ENCODE peak calls at places on chromosomes 2 and 18, in four cellular contexts. F is aorta; U is CD4-positive, alpha-beta memory T cell; I is CD4-positive, CD25-positive, alpha-beta regulatory T cell. T is an unnamed sample. For H3K9me3, the result is how much of the 10 kb centered on the place peaks cover.

GRCh38 chr2:48250943-48251342 is 279.0 kb upstream of the STON1 start:
- DNase-seq in I (no peak), U (no peak), F (no peak), T (no peak)

GRCh38 chr2:120308038-120308910 is 37.7 kb upstream of the INHBB start:
- DNase-seq in I (no peak), F (no peak), U (no peak), T (no peak)

GRCh38 chr2:11168488-11168887 is 13.2 kb downstream of the SLC66A3 start:
- DNase-seq in F (no peak), U (no peak), I (no peak), T (no peak)

GRCh38 chr2:44672431-44672830 is 269.1 kb upstream of the SIX3 start:
- DNase-seq in U (no peak), F (no peak), I (no peak), T (no peak)

GRCh38 chr2:25246558-25247290 is 78.3 kb upstream of the POMC start:
- DNase-seq in I (no peak), U (no peak), F (no peak), T (no peak)

GRCh38 chr2:98343371-98343770 is 2.9 kb upstream of the CNGA3 start:
- DNase-seq in I (no peak), U (no peak), F (no peak), T (no peak)

GRCh38 chr18:25229080-25229479 is 122.9 kb downstream of the ZNF521 start:
- DNase-seq in I (no peak), F (no peak), U (no peak), T (peak)

GRCh38 chr2:118764855-118765254 is 82.6 kb downstream of the EN1 start:
- DNase-seq in F (no peak), I (no peak), U (no peak), T (no peak)

GRCh38 chr18:12861637-12862036 is 22.4 kb downstream of the PTPN2 start:
- DNase-seq in F (no peak), I (no peak), U (no peak), T (no peak)

GRCh38 chr2:218785103-218785502 is 3.2 kb downstream of the CYP27A1 start:
- DNase-seq in U (no peak), F (no peak), I (no peak), T (no peak)

GRCh38 chr2:185787530-185788145 is 49.0 kb downstream of the FSIP2 start:
- DNase-seq in I (no peak), F (no peak), U (no peak), T (no peak)

GRCh38 chr18:58496231-58496630 is 132.7 kb downstream of the ALPK2 start:
- DNase-seq in I (no peak), F (no peak), U (no peak), T (peak)

GRCh38 chr2:177998006-177998405 is 74.6 kb downstream of the PDE11A start:
- DNase-seq in U (no peak), I (no peak), F (no peak), T (peak)

GRCh38 chr2:133705287-133705686 is 137.0 kb upstream of the NCKAP5 start:
- DNase-seq in I (no peak), F (no peak), U (no peak), T (no peak)

GRCh38 chr2:152694161-152694661 is 23.1 kb downstream of the PRPF40A start:
- DNase-seq in F (no peak), I (peak), U (peak), T (peak)

GRCh38 chr2:96539215-96539920 is 2.8 kb downstream of the ARID5A start:
- DNase-seq in U (no peak), F (peak), I (no peak), T (no peak)

DNA sequence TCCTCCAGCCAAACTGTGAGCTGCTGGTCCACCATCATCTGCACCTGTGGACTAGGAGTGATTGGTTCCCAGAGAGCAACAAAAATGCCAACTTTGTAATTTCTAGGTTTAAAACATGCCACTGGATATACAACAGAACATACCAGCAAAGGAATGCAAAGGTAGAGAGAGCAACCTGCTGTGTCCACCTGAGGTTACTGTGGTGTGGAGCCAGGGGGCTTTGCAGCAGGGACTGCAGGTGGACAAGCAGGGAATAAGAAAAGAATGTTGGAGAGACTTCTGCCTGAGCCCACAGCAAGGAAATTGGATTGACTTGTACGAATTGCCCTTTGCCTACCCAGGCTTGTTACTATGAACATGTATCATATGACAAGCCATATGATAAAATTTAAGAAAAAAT is 345.2 kb upstream of the SPHKAP start:
- DNase-seq in F (no peak), I (no peak), U (no peak), T (no peak)
- H3K9me3 ChIP-seq in F (under half), I (under half), U (under half), T (under half)

DNA sequence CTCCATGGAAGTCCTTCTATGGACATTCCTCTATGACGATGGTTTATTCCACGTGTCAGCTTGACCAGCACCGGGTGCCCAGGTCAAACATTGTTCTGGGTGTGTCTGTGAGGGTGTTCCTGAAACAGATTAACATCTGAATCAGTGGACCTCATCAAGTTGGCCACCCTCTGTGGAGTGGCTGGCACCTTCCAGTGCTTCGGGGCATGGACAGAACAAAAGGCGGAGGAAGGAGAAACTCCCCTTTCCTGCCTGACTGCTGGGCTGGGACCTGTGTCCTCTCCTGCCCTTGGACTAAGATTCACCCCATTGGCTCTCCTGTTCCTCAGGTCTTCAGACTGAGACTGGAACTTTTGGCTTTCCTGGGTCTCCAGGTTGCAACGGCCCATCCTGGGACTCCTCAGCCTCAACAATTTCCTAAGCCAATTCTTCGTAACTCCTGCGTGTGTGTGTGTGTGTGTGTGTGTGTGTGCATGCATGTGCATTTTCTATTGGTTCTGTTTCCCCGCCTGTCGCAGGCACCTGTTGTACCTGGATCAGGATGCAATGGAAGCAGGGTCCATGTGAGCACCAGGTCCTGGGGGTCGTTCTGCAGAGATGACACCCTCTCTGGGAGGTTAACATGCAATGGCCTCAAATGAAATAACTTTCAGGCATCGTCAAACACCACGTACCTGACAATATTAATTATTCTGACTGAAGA is 357.2 kb upstream of the SALL3 start:
- DNase-seq in F (no peak), I (no peak), U (no peak), T (no peak)
- H3K9me3 ChIP-seq in F (under half), I (under half), U (under half), T (under half)

GRCh38 chr18:48536516-48536915 is 2.3 kb upstream of the CTIF start:
- DNase-seq in U (no peak), I (no peak), F (no peak), T (no peak)
- H3K9me3 ChIP-seq in U (under half), I (under half), F (under half), T (under half)

GRCh38 chr2:46517485-46517884 is 38.1 kb downstream of the TMEM247 start:
- DNase-seq in U (no peak), F (no peak), I (no peak), T (no peak)
- H3K9me3 ChIP-seq in U (under half), F (under half), I (under half), T (under half)

DNA sequence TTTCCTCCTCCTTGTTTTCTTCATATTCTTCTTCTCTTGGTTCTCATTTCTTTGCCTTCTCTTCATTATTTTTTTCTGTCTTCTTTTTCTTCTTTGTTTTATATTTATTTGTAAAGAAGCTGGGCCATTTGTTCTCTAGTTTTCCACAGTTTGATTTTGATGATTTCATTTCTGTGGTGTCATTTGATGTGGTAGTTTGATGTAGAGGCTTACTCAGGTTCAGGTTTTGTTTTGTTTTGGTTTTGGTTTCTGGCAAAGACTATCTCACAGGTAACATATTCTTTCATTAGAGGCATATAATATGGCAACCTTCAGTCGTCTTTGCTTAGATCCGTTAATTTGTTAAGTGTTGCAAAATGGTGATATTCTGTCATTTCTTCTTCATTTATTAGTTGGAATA is 75.3 kb downstream of the BABAM2 start:
- DNase-seq in U (peak), I (peak), F (no peak), T (no peak)
- H3K9me3 ChIP-seq in U (under half), I (under half), F (under half), T (under half)

GRCh38 chr2:237412646-237413292 is 1.2 kb downstream of the COL6A3 start:
- DNase-seq in U (no peak), F (no peak), I (no peak), T (peak)
- H3K9me3 ChIP-seq in U (under half), F (under half), I (under half), T (under half)

GRCh38 chr2:2910259-2910658 is 467.4 kb downstream of the EIPR1 start:
- DNase-seq in F (no peak), U (no peak), I (no peak), T (no peak)
- H3K9me3 ChIP-seq in F (under half), U (under half), I (under half), T (under half)

GRCh38 chr2:2022941-2023586 is 278.7 kb upstream of the PXDN start:
- DNase-seq in I (no peak), F (no peak), U (no peak), T (no peak)
- H3K9me3 ChIP-seq in I (under half), F (under half), U (under half), T (under half)

DNA sequence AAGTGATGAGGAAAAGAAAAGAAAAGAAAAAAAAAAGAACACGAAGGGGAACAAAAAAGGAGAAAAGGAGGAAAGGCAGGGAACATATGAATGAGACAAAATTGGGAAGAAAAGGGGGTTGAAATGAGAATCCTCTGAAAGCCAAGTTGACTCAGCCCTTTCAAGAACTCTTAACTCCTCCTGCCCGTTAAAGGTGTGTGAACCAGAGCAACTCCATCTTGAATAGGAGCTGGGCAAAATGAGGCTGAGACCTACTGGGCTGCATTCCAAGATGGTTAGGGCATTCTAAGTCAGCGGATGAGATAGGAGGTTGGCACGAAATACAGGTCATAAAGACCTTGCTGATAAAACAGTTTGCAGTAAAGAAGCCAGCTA is 4.0 kb upstream of the POLE4 start:
- DNase-seq in F (no peak), U (no peak), I (no peak), T (no peak)
- H3K9me3 ChIP-seq in F (under half), U (under half), I (under half), T (under half)

GRCh38 chr2:94875820-94876522 is 4.7 kb downstream of the TEKT4 start:
- DNase-seq in F (no peak), U (no peak), I (no peak), T (no peak)

GRCh38 chr2:94874277-94874997 is 3.2 kb downstream of the TEKT4 start:
- DNase-seq in F (no peak), U (peak), I (peak), T (peak)

GRCh38 chr2:94877129-94877528 is 5.9 kb downstream of the TEKT4 start:
- DNase-seq in I (no peak), U (no peak), F (no peak), T (no peak)

GRCh38 chr2:94875064-94875819 is 4.0 kb downstream of the TEKT4 start:
- DNase-seq in F (no peak), U (no peak), I (no peak), T (no peak)

DNA sequence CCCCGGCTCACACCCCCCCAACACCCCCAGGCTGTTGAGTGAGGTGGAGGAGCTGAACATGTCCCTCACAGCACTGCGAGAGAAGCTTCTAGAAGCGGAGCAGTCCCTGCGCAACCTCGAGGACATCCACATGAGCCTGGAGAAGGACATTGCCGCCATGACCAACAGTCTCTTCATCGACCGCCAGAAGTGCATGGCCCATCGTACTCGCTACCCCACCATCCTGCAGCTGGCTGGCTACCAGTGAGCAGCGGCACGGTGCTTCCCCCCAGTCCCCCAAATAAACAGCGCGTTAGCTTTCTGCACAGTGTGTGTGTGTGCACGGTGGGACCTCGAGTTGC is 5.3 kb downstream of the TEKT4 start:
- DNase-seq in F (no peak), U (no peak), I (no peak), T (no peak)
- H3K9me3 ChIP-seq in F (under half), U (under half), I (under half), T (under half)

T was measured in MG63.